ENCODE peak calls at places on chromosomes 16 and 17, in seven cellular contexts. K, T, A, X, D, E and W are unnamed samples.

GRCh38 chr16:4309833-4310266 is 6.0 kb upstream of the GLIS2 start:
- DNase-seq in K (no peak), T (peak; percentile 84), A (peak; percentile 47), X (peak; percentile 57), D (peak; percentile 80), E (peak; percentile 67), W (peak; percentile 80)

GRCh38 chr16:64242510-64242909 is 879.4 kb downstream of the CDH11 start:
- DNase-seq in K (no peak), T (no peak), A (no peak), X (no peak), D (no peak), E (no peak), W (no peak)

GRCh38 chr17:28554565-28554964 is 2.1 kb upstream of the UNC119 start:
- DNase-seq in K (no peak), T (no peak), A (no peak), X (no peak), D (no peak), E (no peak), W (peak; percentile 11)

GRCh38 chr17:1304522-1304921 is 25.1 kb downstream of the TRARG1 start:
- DNase-seq in K (no peak), T (no peak), A (no peak), X (no peak), D (no peak), E (no peak), W (no peak)

GRCh38 chr17:28878981-28879380 is 18.6 kb downstream of the FLOT2 start:
- DNase-seq in K (no peak), T (peak; percentile 78), A (no peak), X (peak; percentile 52), D (no peak), E (peak; percentile 57), W (peak; percentile 35)

GRCh38 chr16:66503030-66503429 is 46.9 kb downstream of the TK2 start:
- DNase-seq in K (no peak), T (no peak), A (peak; percentile 81), X (no peak), D (peak; percentile 42), E (no peak), W (no peak)

GRCh38 chr16:79876332-79876730 is 275.8 kb upstream of the MAF start:
- DNase-seq in K (no peak), T (no peak), A (no peak), X (no peak), D (no peak), E (no peak), W (no peak)

GRCh38 chr17:78137392-78138203 is 7.0 kb downstream of the TMC8 start:
- DNase-seq in K (no peak), T (no peak), A (no peak), X (no peak), D (no peak), E (no peak), W (no peak)

GRCh38 chr16:66510298-66510697 is 39.6 kb downstream of the TK2 start:
- DNase-seq in K (no peak), T (no peak), A (no peak), X (no peak), D (no peak), E (no peak), W (no peak)

GRCh38 chr17:40443196-40443987 is at the start of gene IGFBP4:
- DNase-seq in K (peak; percentile 53), T (peak; percentile 84), A (peak; percentile 79), X (peak; percentile 86), D (peak; percentile 75), E (peak; percentile 69), W (peak; percentile 74)

GRCh38 chr17:8366231-8366630 is 10.3 kb downstream of the KRABD2 start:
- DNase-seq in K (no peak), T (peak; percentile 75), A (no peak), X (peak; percentile 89), D (peak; percentile 90), E (no peak), W (peak; percentile 92)

GRCh38 chr17:68344701-68345136 is 53.4 kb downstream of the ARSG start:
- DNase-seq in K (no peak), T (no peak), A (no peak), X (peak; percentile 39), D (no peak), E (no peak), W (no peak)

GRCh38 chr16:83533193-83533592 is 274.6 kb upstream of the HSBP1 start:
- DNase-seq in K (no peak), T (peak; percentile 17), A (no peak), X (no peak), D (no peak), E (no peak), W (no peak)

GRCh38 chr16:57166951-57167350 is 18.9 kb downstream of the PSME3IP1 start:
- DNase-seq in K (no peak), T (peak; percentile 86), A (no peak), X (peak; percentile 66), D (no peak), E (no peak), W (peak; percentile 86)

GRCh38 chr16:49664221-49665215 is 191.4 kb downstream of the ZNF423 start:
- DNase-seq in K (no peak), T (no peak), A (no peak), X (peak; percentile 35), D (no peak), E (no peak), W (peak; percentile 38)

GRCh38 chr16:19132898-19133297 is 19.1 kb downstream of the ITPRIPL2 start:
- DNase-seq in K (no peak), T (no peak), A (no peak), X (no peak), D (no peak), E (no peak), W (no peak)

GRCh38 chr17:55783684-55784245 is 32.9 kb downstream of the PCTP start:
- DNase-seq in K (peak; percentile 76), T (peak; percentile 10), A (peak; percentile 87), X (peak; percentile 47), D (no peak), E (no peak), W (peak; percentile 18)

GRCh38 chr16:88141580-88141979 is 190.3 kb downstream of the BANP start:
- DNase-seq in K (no peak), T (no peak), A (no peak), X (no peak), D (no peak), E (no peak), W (no peak)

GRCh38 chr16:50526796-50527195 is 21.4 kb upstream of the NKD1 start:
- DNase-seq in K (no peak), T (no peak), A (no peak), X (no peak), D (no peak), E (no peak), W (no peak)

GRCh38 chr16:72876221-72876620 is 171.7 kb downstream of the ZFHX3 start:
- DNase-seq in K (peak; percentile 34), T (peak; percentile 95), A (peak; percentile 73), X (peak; percentile 94), D (peak; percentile 34), E (no peak), W (peak; percentile 72)

DNA sequence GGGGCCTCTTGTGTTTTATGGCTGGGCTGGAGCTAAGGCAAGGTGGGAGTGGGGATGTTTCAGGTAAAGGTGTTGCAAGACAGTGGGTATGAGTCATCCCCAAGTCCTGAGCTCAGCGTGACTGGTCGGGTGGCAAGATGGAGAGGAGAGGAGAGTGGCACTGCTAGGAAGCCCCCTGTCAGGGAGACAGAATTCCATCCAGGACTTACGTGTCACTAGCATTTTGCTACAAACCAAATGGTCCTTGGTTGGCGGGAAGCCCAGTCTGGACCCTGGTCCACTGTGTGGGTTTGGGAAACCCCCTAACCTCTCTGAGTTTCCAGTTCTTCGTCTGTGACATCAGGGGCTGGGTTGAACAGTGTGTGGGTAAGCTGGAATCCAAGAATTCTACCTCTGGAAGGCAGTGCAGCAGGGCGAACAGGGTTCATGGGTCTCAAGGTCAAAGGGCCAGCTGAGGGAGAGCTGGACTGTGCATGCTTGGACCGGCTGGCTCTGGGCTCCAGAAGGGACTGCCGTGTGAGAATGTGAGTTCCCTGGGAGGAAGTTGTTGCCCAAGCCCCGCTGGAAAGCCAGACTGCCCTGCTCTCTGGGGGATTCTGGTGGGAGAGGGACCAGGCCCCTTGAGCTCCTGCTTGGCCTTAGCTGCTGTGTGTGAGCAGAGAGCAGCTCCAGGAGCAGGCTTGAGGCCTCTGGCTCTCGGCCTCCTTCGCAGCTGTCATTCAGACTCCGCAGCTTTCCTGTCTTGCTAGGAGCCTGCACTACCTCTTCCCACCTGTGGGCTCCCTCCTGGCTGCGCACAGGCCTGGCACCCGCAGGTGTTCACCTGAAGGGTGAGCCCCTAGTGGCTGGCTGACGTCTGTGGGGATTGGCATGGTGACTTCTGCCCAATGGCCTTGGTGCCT is 84.5 kb downstream of the NT5M start:
- DNase-seq in K (no peak), T (no peak), A (no peak), X (no peak), D (no peak), E (peak; percentile 77), W (no peak)
- TF ChIP-seq CTCF in K (no peak), T (peak; percentile 42), A (no peak), X (peak; percentile 32), D (peak; percentile 9), E (peak; percentile 75), W (no peak)

GRCh38 chr17:73305845-73306836 is 5.7 kb downstream of the CDC42EP4 start:
- DNase-seq in K (no peak), T (no peak), A (no peak), X (no peak), D (no peak), E (no peak), W (no peak)

GRCh38 chr17:73307130-73307529 is 4.7 kb downstream of the CDC42EP4 start:
- DNase-seq in K (no peak), T (no peak), A (no peak), X (no peak), D (peak; percentile 61), E (no peak), W (no peak)

GRCh38 chr17:73304438-73304837 is 7.4 kb downstream of the CDC42EP4 start:
- DNase-seq in K (no peak), T (no peak), A (no peak), X (no peak), D (peak; percentile 61), E (no peak), W (no peak)

GRCh38 chr17:73302189-73302588 is 9.6 kb downstream of the CDC42EP4 start:
- DNase-seq in K (no peak), T (no peak), A (no peak), X (peak; percentile 76), D (no peak), E (no peak), W (peak; percentile 78)

GRCh38 chr17:73304971-73305786 is 6.6 kb downstream of the CDC42EP4 start:
- DNase-seq in K (no peak), T (peak; percentile 87), A (peak; percentile 73), X (peak; percentile 88), D (peak; percentile 84), E (no peak), W (peak; percentile 88)
- TF ChIP-seq CTCF in K (no peak), T (peak; percentile 45), A (peak; percentile 23), X (peak; percentile 37), D (peak; percentile 58), E (peak; percentile 22), W (peak; percentile 44)

GRCh38 chr16:77376358-77376757 is 58.5 kb downstream of the ADAMTS18 start:
- DNase-seq in K (no peak), T (no peak), A (no peak), X (no peak), D (no peak), E (no peak), W (no peak)
- TF ChIP-seq CTCF in K (no peak), T (peak; percentile 33), A (no peak), X (no peak), D (no peak), E (peak; percentile 8), W (no peak)

DNA sequence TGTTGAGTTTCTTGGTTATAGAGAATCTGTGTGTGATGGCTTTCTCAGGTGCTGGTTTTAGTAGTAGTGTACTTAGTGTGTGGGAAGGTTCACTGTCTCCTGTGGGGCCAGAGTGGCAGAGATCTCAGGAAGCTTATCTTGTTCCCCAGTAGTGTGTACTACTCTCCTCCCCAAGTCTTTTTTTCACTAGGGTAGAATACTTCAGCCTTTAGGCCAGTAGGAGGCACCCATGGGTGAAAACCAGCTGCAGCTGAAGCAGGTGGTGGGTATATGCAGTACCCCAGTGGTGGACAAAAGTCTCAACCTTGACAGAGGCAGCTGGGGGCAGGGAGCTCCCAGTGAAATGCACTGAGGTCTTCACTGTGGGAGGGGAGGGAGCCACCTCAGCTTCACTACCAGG is 109.9 kb downstream of the PHKB start:
- DNase-seq in K (no peak), T (no peak), A (no peak), X (no peak), D (no peak), E (no peak), W (no peak)
- TF ChIP-seq CTCF in K (no peak), T (peak; percentile 11), A (no peak), X (no peak), D (no peak), E (no peak), W (no peak)